ENCODE peak calls at places on chromosomes 1 and 21, in seven cellular contexts. One of them, this sample, is unnamed.

GRCh38 chr1:226625832-226626576 is 77.4 kb downstream of the STUM start:
- DNase-seq in stomach: no peak
- DNase-seq in breast epithelium: no peak
- DNase-seq in esophagus muscularis mucosa: no peak
- DNase-seq in H1: no peak
- DNase-seq in prostate gland: no peak
- DNase-seq in transverse colon: peak
- DNase-seq in this sample: no peak

GRCh38 chr1:2632561-2633361 is at the start of gene MMEL1:
- DNase-seq in stomach: no peak
- DNase-seq in breast epithelium: no peak
- DNase-seq in esophagus muscularis mucosa: no peak
- DNase-seq in H1: no peak
- DNase-seq in prostate gland: no peak
- DNase-seq in transverse colon: peak
- DNase-seq in this sample: no peak

GRCh38 chr1:116168277-116169032 is 57.3 kb downstream of the MAB21L3 start:
- DNase-seq in stomach: peak
- DNase-seq in breast epithelium: peak
- DNase-seq in esophagus muscularis mucosa: peak
- DNase-seq in H1: peak
- DNase-seq in prostate gland: peak
- DNase-seq in transverse colon: peak
- DNase-seq in this sample: peak

GRCh38 chr1:202214089-202214843 is 20.7 kb downstream of the LGR6 start:
- DNase-seq in stomach: no peak
- DNase-seq in breast epithelium: peak
- DNase-seq in esophagus muscularis mucosa: no peak
- DNase-seq in H1: no peak
- DNase-seq in prostate gland: no peak
- DNase-seq in transverse colon: peak
- DNase-seq in this sample: no peak

GRCh38 chr1:156050376-156050775 is 3.2 kb downstream of the UBQLN4 start:
- DNase-seq in stomach: no peak
- DNase-seq in breast epithelium: no peak
- DNase-seq in esophagus muscularis mucosa: no peak
- DNase-seq in H1: no peak
- DNase-seq in prostate gland: no peak
- DNase-seq in transverse colon: no peak
- DNase-seq in this sample: no peak

GRCh38 chr1:243926803-243927245 is 76.8 kb upstream of the AKT3 start:
- DNase-seq in stomach: no peak
- DNase-seq in breast epithelium: no peak
- DNase-seq in esophagus muscularis mucosa: no peak
- DNase-seq in H1: no peak
- DNase-seq in prostate gland: no peak
- DNase-seq in transverse colon: no peak
- DNase-seq in this sample: no peak

GRCh38 chr1:6127587-6128163 is 52.4 kb downstream of the CHD5 start:
- DNase-seq in stomach: peak
- DNase-seq in breast epithelium: peak
- DNase-seq in esophagus muscularis mucosa: no peak
- DNase-seq in H1: peak
- DNase-seq in prostate gland: peak
- DNase-seq in transverse colon: peak
- DNase-seq in this sample: peak

GRCh38 chr21:31888936-31889371 is 16.1 kb downstream of the HUNK start:
- DNase-seq in stomach: no peak
- DNase-seq in breast epithelium: peak
- DNase-seq in esophagus muscularis mucosa: no peak
- DNase-seq in H1: no peak
- DNase-seq in prostate gland: peak
- DNase-seq in transverse colon: no peak
- DNase-seq in this sample: no peak

GRCh38 chr1:20184997-20185833 is 681 bp upstream of the UBXN10 start:
- DNase-seq in stomach: no peak
- DNase-seq in breast epithelium: no peak
- DNase-seq in esophagus muscularis mucosa: no peak
- DNase-seq in H1: no peak
- DNase-seq in prostate gland: no peak
- DNase-seq in transverse colon: no peak
- DNase-seq in this sample: no peak

GRCh38 chr1:119286587-119287181 is 81.9 kb upstream of the HAO2 start:
- DNase-seq in stomach: no peak
- DNase-seq in breast epithelium: no peak
- DNase-seq in esophagus muscularis mucosa: no peak
- DNase-seq in H1: no peak
- DNase-seq in prostate gland: peak
- DNase-seq in transverse colon: peak
- DNase-seq in this sample: peak

GRCh38 chr21:37870229-37870628 is 46.0 kb downstream of the KCNJ6 start:
- DNase-seq in stomach: no peak
- DNase-seq in breast epithelium: no peak
- DNase-seq in esophagus muscularis mucosa: no peak
- DNase-seq in H1: no peak
- DNase-seq in prostate gland: no peak
- DNase-seq in transverse colon: no peak
- DNase-seq in this sample: no peak

GRCh38 chr1:54115520-54115919 is 37.3 kb downstream of the CDCP2 start:
- DNase-seq in stomach: no peak
- DNase-seq in breast epithelium: no peak
- DNase-seq in esophagus muscularis mucosa: no peak
- DNase-seq in H1: no peak
- DNase-seq in prostate gland: no peak
- DNase-seq in transverse colon: no peak
- DNase-seq in this sample: no peak

GRCh38 chr1:220886470-220887201 is 7.4 kb downstream of the HLX start:
- DNase-seq in stomach: no peak
- DNase-seq in breast epithelium: no peak
- DNase-seq in esophagus muscularis mucosa: peak
- DNase-seq in H1: no peak
- DNase-seq in prostate gland: no peak
- DNase-seq in transverse colon: no peak
- DNase-seq in this sample: no peak

GRCh38 chr1:171739646-171740045 is 2.2 kb downstream of the VAMP4 start:
- DNase-seq in stomach: no peak
- DNase-seq in breast epithelium: no peak
- DNase-seq in esophagus muscularis mucosa: no peak
- DNase-seq in H1: no peak
- DNase-seq in prostate gland: no peak
- DNase-seq in transverse colon: no peak
- DNase-seq in this sample: no peak

GRCh38 chr1:184283999-184284398 is 102.8 kb upstream of the C1orf21 start:
- DNase-seq in stomach: no peak
- DNase-seq in breast epithelium: no peak
- DNase-seq in esophagus muscularis mucosa: no peak
- DNase-seq in H1: no peak
- DNase-seq in prostate gland: peak
- DNase-seq in transverse colon: peak
- DNase-seq in this sample: no peak

GRCh38 chr1:10916311-10916710 is 96.1 kb upstream of the TARDBP start:
- DNase-seq in stomach: no peak
- DNase-seq in breast epithelium: no peak
- DNase-seq in esophagus muscularis mucosa: no peak
- DNase-seq in H1: no peak
- DNase-seq in prostate gland: no peak
- DNase-seq in transverse colon: no peak
- DNase-seq in this sample: no peak

GRCh38 chr1:39167632-39168209 is 36.8 kb upstream of the MACF1 start:
- DNase-seq in stomach: no peak
- DNase-seq in breast epithelium: no peak
- DNase-seq in esophagus muscularis mucosa: no peak
- DNase-seq in H1: no peak
- DNase-seq in prostate gland: no peak
- DNase-seq in transverse colon: no peak
- DNase-seq in this sample: no peak

GRCh38 chr1:187920976-187921375 is 1092.2 kb downstream of the PLA2G4A start:
- DNase-seq in stomach: no peak
- DNase-seq in breast epithelium: no peak
- DNase-seq in esophagus muscularis mucosa: no peak
- DNase-seq in H1: no peak
- DNase-seq in prostate gland: no peak
- DNase-seq in transverse colon: no peak
- DNase-seq in this sample: no peak

GRCh38 chr21:16775056-16775455 is 737.8 kb upstream of the CXADR start:
- DNase-seq in stomach: no peak
- DNase-seq in breast epithelium: no peak
- DNase-seq in esophagus muscularis mucosa: no peak
- DNase-seq in H1: no peak
- DNase-seq in prostate gland: peak
- DNase-seq in transverse colon: no peak
- DNase-seq in this sample: no peak

GRCh38 chr21:44666401-44667320 is at the start of gene KRTAP12-2:
- DNase-seq in stomach: no peak
- DNase-seq in breast epithelium: no peak
- DNase-seq in esophagus muscularis mucosa: no peak
- DNase-seq in H1: no peak
- DNase-seq in prostate gland: no peak
- DNase-seq in transverse colon: no peak
- DNase-seq in this sample: no peak

GRCh38 chr1:66540434-66541032 is 6.6 kb downstream of the SGIP1 start:
- DNase-seq in stomach: no peak
- DNase-seq in breast epithelium: no peak
- DNase-seq in esophagus muscularis mucosa: no peak
- DNase-seq in H1: no peak
- DNase-seq in prostate gland: no peak
- DNase-seq in transverse colon: no peak
- DNase-seq in this sample: no peak

GRCh38 chr1:238485062-238485905 is 594.6 kb upstream of the ZP4 start:
- DNase-seq in stomach: no peak
- DNase-seq in breast epithelium: no peak
- DNase-seq in esophagus muscularis mucosa: no peak
- DNase-seq in H1: no peak
- DNase-seq in prostate gland: peak
- DNase-seq in transverse colon: no peak
- DNase-seq in this sample: no peak

GRCh38 chr1:198729195-198729863 is 90.5 kb downstream of the PTPRC start:
- DNase-seq in stomach: no peak
- DNase-seq in breast epithelium: no peak
- DNase-seq in esophagus muscularis mucosa: no peak
- DNase-seq in H1: no peak
- DNase-seq in prostate gland: no peak
- DNase-seq in transverse colon: no peak
- DNase-seq in this sample: no peak

GRCh38 chr1:89311757-89312156 is 39.1 kb upstream of the GBP5 start:
- DNase-seq in stomach: no peak
- DNase-seq in breast epithelium: no peak
- DNase-seq in esophagus muscularis mucosa: no peak
- DNase-seq in H1: peak
- DNase-seq in prostate gland: no peak
- DNase-seq in transverse colon: no peak
- DNase-seq in this sample: no peak

GRCh38 chr1:170360601-170361000 is 171.4 kb upstream of the GORAB start:
- DNase-seq in stomach: no peak
- DNase-seq in breast epithelium: no peak
- DNase-seq in esophagus muscularis mucosa: no peak
- DNase-seq in H1: no peak
- DNase-seq in prostate gland: no peak
- DNase-seq in transverse colon: no peak
- DNase-seq in this sample: no peak

GRCh38 chr1:1510912-1511532 is 940 bp upstream of the ATAD3A start:
- DNase-seq in stomach: no peak
- DNase-seq in breast epithelium: no peak
- DNase-seq in esophagus muscularis mucosa: no peak
- DNase-seq in H1: peak
- DNase-seq in prostate gland: no peak
- DNase-seq in transverse colon: no peak
- DNase-seq in this sample: no peak

GRCh38 chr1:29346573-29346972 is 110.3 kb downstream of the PTPRU start:
- DNase-seq in stomach: no peak
- DNase-seq in breast epithelium: no peak
- DNase-seq in esophagus muscularis mucosa: no peak
- DNase-seq in H1: no peak
- DNase-seq in prostate gland: no peak
- DNase-seq in transverse colon: no peak
- DNase-seq in this sample: no peak

GRCh38 chr1:67316918-67317317 is 9.2 kb downstream of the IL12RB2 start:
- DNase-seq in stomach: no peak
- DNase-seq in breast epithelium: no peak
- DNase-seq in esophagus muscularis mucosa: no peak
- DNase-seq in H1: no peak
- DNase-seq in prostate gland: no peak
- DNase-seq in transverse colon: no peak
- DNase-seq in this sample: no peak

GRCh38 chr1:215128514-215128913 is 46.0 kb downstream of the KCNK2 start:
- DNase-seq in stomach: no peak
- DNase-seq in breast epithelium: no peak
- DNase-seq in esophagus muscularis mucosa: no peak
- DNase-seq in H1: no peak
- DNase-seq in prostate gland: no peak
- DNase-seq in transverse colon: no peak
- DNase-seq in this sample: no peak

GRCh38 chr1:100894622-100895539 is at the start of gene EXTL2:
- DNase-seq in stomach: peak
- DNase-seq in breast epithelium: peak
- DNase-seq in esophagus muscularis mucosa: peak
- DNase-seq in H1: peak
- DNase-seq in prostate gland: peak
- DNase-seq in transverse colon: peak
- DNase-seq in this sample: peak
- TF ChIP-seq POLR2A in stomach: no peak
- TF ChIP-seq POLR2A in breast epithelium: no peak
- TF ChIP-seq POLR2A in esophagus muscularis mucosa: no peak
- TF ChIP-seq POLR2A in H1: peak
- TF ChIP-seq POLR2A in prostate gland: peak
- TF ChIP-seq POLR2A in transverse colon: peak
- TF ChIP-seq POLR2A in this sample: no peak

GRCh38 chr1:154219511-154219910 is 1.2 kb upstream of the UBAP2L start:
- DNase-seq in stomach: no peak
- DNase-seq in breast epithelium: no peak
- DNase-seq in esophagus muscularis mucosa: no peak
- DNase-seq in H1: no peak
- DNase-seq in prostate gland: no peak
- DNase-seq in transverse colon: peak
- DNase-seq in this sample: no peak
- TF ChIP-seq POLR2AphosphoS5 in stomach: no peak
- TF ChIP-seq POLR2AphosphoS5 in breast epithelium: no peak
- TF ChIP-seq POLR2AphosphoS5 in esophagus muscularis mucosa: no peak
- TF ChIP-seq POLR2AphosphoS5 in H1: no peak
- TF ChIP-seq POLR2AphosphoS5 in prostate gland: no peak
- TF ChIP-seq POLR2AphosphoS5 in transverse colon: no peak
- TF ChIP-seq POLR2AphosphoS5 in this sample: no peak

GRCh38 chr1:85438353-85438752 is 26.6 kb downstream of the DDAH1 start:
- DNase-seq in stomach: no peak
- DNase-seq in breast epithelium: no peak
- DNase-seq in esophagus muscularis mucosa: no peak
- DNase-seq in H1: no peak
- DNase-seq in prostate gland: no peak
- DNase-seq in transverse colon: no peak
- DNase-seq in this sample: no peak
- TF ChIP-seq POLR2A in stomach: no peak
- TF ChIP-seq POLR2A in breast epithelium: no peak
- TF ChIP-seq POLR2A in esophagus muscularis mucosa: no peak
- TF ChIP-seq POLR2A in H1: no peak
- TF ChIP-seq POLR2A in prostate gland: no peak
- TF ChIP-seq POLR2A in transverse colon: no peak
- TF ChIP-seq POLR2A in this sample: no peak

GRCh38 chr1:25232866-25233784 is 823 bp upstream of the SYF2 start:
- DNase-seq in stomach: peak
- DNase-seq in breast epithelium: peak
- DNase-seq in esophagus muscularis mucosa: peak
- DNase-seq in H1: no peak
- DNase-seq in prostate gland: peak
- DNase-seq in transverse colon: peak
- DNase-seq in this sample: peak
- TF ChIP-seq POLR2AphosphoS5 in stomach: peak
- TF ChIP-seq POLR2AphosphoS5 in breast epithelium: peak
- TF ChIP-seq POLR2AphosphoS5 in esophagus muscularis mucosa: no peak
- TF ChIP-seq POLR2AphosphoS5 in H1: peak
- TF ChIP-seq POLR2AphosphoS5 in prostate gland: no peak
- TF ChIP-seq POLR2AphosphoS5 in transverse colon: no peak
- TF ChIP-seq POLR2AphosphoS5 in this sample: peak

This sample was measured in GM12891.